ENCODE peak calls at places on chromosomes 6 and 20, in six cellular contexts. M is GM12864, L is neural progenitor cell, B is fibroblast of mammary gland, F is PC-9, P is PC-3. D is an unnamed sample.

GRCh38 chr6:146697921-146698320 is 99.1 kb downstream of the ADGB start:
- DNase-seq in P (no peak), L (no peak), B (no peak), M (no peak), F (no peak), D (no peak)

GRCh38 chr6:47301441-47301840 is 8.3 kb downstream of the TNFRSF21 start:
- DNase-seq in F (no peak), M (no peak), B (no peak), P (no peak), L (no peak), D (no peak)

GRCh38 chr6:30154061-30154460 is 7.0 kb downstream of the TRIM10 start:
- DNase-seq in P (no peak), L (no peak), M (no peak), F (no peak), B (no peak), D (no peak)

GRCh38 chr6:195861-196360 is 96.4 kb upstream of the DUSP22 start:
- DNase-seq in F (no peak), B (peak), P (no peak), L (no peak), M (no peak), D (no peak)

GRCh38 chr6:107736713-107737396 is 87.3 kb downstream of the SCML4 start:
- DNase-seq in M (no peak), P (no peak), F (no peak), L (no peak), B (no peak), D (no peak)

GRCh38 chr20:9884061-9884460 is 45.2 kb upstream of the PAK5 start:
- DNase-seq in L (peak), M (no peak), P (peak), F (no peak), B (no peak), D (no peak)

GRCh38 chr20:18831830-18832229 is 18.2 kb downstream of the SCP2D1 start:
- DNase-seq in P (peak), B (peak), L (no peak), F (no peak), M (no peak), D (no peak)

GRCh38 chr6:2853766-2854393 is 12.2 kb upstream of the SERPINB1 start:
- DNase-seq in L (peak), F (peak), P (peak), B (peak), M (no peak), D (peak)

GRCh38 chr20:44884907-44885391 is 556 bp upstream of the YWHAB start:
- DNase-seq in P (no peak), L (no peak), B (no peak), F (no peak), M (no peak), D (no peak)

GRCh38 chr20:47701612-47702011 is 83.7 kb downstream of the SULF2 start:
- DNase-seq in F (no peak), B (no peak), L (no peak), P (no peak), M (no peak), D (no peak)

GRCh38 chr6:170480045-170480714 is 72.9 kb downstream of the PSMB1 start:
- DNase-seq in B (peak), M (no peak), F (no peak), P (no peak), L (peak), D (no peak)

GRCh38 chr6:136326038-136326561 is 36.5 kb upstream of the BCLAF1 start:
- DNase-seq in M (no peak), L (no peak), F (peak), B (peak), P (no peak), D (no peak)

GRCh38 chr6:27478141-27478705 is 5.3 kb upstream of the ZNF184 start:
- DNase-seq in M (no peak), P (peak), F (no peak), B (peak), L (no peak), D (no peak)

GRCh38 chr6:33426590-33427563 is 7.0 kb downstream of the SYNGAP1 start:
- DNase-seq in L (peak), B (no peak), M (no peak), P (no peak), F (no peak), D (no peak)

GRCh38 chr6:21019614-21020013 is 485.4 kb downstream of the CDKAL1 start:
- DNase-seq in B (no peak), L (no peak), M (no peak), F (no peak), P (peak), D (no peak)
- TF ChIP-seq CTCF in B (peak), L (no peak), M (no peak), F (no peak), P (peak), D (no peak)

GRCh38 chr6:29014729-29015608 is 9.9 kb upstream of the ZNF311 start:
- DNase-seq in P (no peak), F (no peak), M (no peak), B (peak), L (no peak), D (no peak)
- TF ChIP-seq CTCF in P (no peak), F (no peak), M (peak), B (no peak), L (peak), D (no peak)

DNA sequence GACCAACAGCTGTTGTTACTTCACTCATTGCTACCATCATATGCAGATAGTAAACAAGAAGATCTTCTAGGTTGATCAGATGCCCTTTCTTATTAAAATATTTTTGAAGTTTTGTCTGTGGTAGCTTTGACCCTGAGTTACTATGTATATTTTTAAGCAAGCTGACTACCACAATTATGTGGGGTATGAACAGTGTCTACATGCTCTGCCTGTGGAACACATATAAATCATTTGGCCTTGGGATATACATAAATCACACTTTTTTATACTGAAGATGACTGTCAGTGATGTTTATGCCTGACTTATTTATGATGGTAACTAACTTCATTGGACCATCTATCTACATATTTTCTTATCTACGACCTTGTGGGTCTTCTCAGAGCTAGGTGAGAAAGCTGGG is 44.2 kb downstream of the LIN28B start:
- DNase-seq in L (no peak), F (no peak), M (no peak), B (no peak), P (no peak), D (no peak)
- TF ChIP-seq CTCF in L (no peak), F (no peak), M (no peak), B (no peak), P (no peak), D (no peak)

GRCh38 chr20:1633535-1633934 is 13.7 kb upstream of the SIRPB1 start:
- DNase-seq in M (no peak), L (no peak), F (peak), B (no peak), P (peak), D (no peak)

GRCh38 chr20:1635291-1635979 is 15.6 kb upstream of the SIRPB1 start:
- DNase-seq in L (no peak), B (no peak), M (no peak), P (no peak), F (no peak), D (no peak)

GRCh38 chr20:1637226-1637625 is 17.4 kb upstream of the SIRPB1 start:
- DNase-seq in B (no peak), F (no peak), M (no peak), L (no peak), P (no peak), D (no peak)

GRCh38 chr20:1637755-1638154 is 17.9 kb upstream of the SIRPB1 start:
- DNase-seq in M (no peak), P (no peak), L (no peak), F (no peak), B (no peak), D (no peak)

GRCh38 chr20:1636621-1637020 is 16.8 kb upstream of the SIRPB1 start:
- DNase-seq in F (no peak), M (no peak), P (no peak), B (no peak), L (no peak), D (no peak)
- TF ChIP-seq CTCF in F (no peak), M (no peak), P (peak), B (no peak), L (no peak), D (no peak)

GRCh38 chr6:115602471-115602870 is 458.2 kb downstream of the FRK start:
- DNase-seq in L (no peak), P (no peak), M (no peak), B (no peak), F (peak), D (no peak)
- TF ChIP-seq CTCF in L (no peak), P (no peak), M (no peak), B (no peak), F (no peak), D (no peak)

GRCh38 chr6:139109558-139109957 is 25.3 kb upstream of the HECA start:
- DNase-seq in P (peak), L (peak), M (no peak), F (peak), B (peak), D (no peak)
- TF ChIP-seq CTCF in P (peak), L (peak), M (peak), F (no peak), B (peak), D (no peak)

D was measured in nephron progenitor cell.